ENCODE peak calls at places on chromosomes 6 and 20, in six cellular contexts. F is spleen, X is GM23338, J is K562, U is transverse colon, N is upper lobe of left lung. T is an unnamed sample.

GRCh38 chr6:155090166-155090565 is 95.1 kb downstream of the TIAM2 start:
- DNase-seq in F (no peak), X (no peak), J (no peak), U (no peak), N (no peak), T (no peak)

GRCh38 chr20:19498756-19499155 is 259.3 kb upstream of the RIN2 start:
- DNase-seq in F (no peak), X (no peak), J (no peak), U (no peak), N (no peak), T (no peak)

GRCh38 chr6:168600381-168600780 is 159.4 kb downstream of the SMOC2 start:
- DNase-seq in F (no peak), X (no peak), J (no peak), U (no peak), N (no peak), T (no peak)

GRCh38 chr6:53956804-53957203 is 154.4 kb upstream of the MLIP start:
- DNase-seq in F (no peak), X (no peak), J (no peak), U (no peak), N (no peak), T (no peak)

GRCh38 chr20:61176874-61177273 is 75.2 kb upstream of the CDH4 start:
- DNase-seq in F (no peak), X (no peak), J (no peak), U (no peak), N (no peak), T (no peak)

GRCh38 chr20:23164176-23164601 is 78.1 kb upstream of the CD93 start:
- DNase-seq in F (no peak), X (no peak), J (no peak), U (peak; percentile 71), N (no peak), T (peak; percentile 69)

GRCh38 chr6:106356382-106356781 is 4.1 kb upstream of the CRYBG1 start:
- DNase-seq in F (no peak), X (no peak), J (no peak), U (no peak), N (no peak), T (no peak)

GRCh38 chr6:109523478-109523877 is 40.5 kb upstream of the ZBTB24 start:
- DNase-seq in F (no peak), X (no peak), J (no peak), U (no peak), N (no peak), T (no peak)

GRCh38 chr6:93828553-93828952 is 409.2 kb upstream of the EPHA7 start:
- DNase-seq in F (no peak), X (peak; percentile 51), J (no peak), U (no peak), N (no peak), T (no peak)

GRCh38 chr6:65707134-65707826 is at the start of gene EYS:
- DNase-seq in F (no peak), X (peak; percentile 7), J (no peak), U (no peak), N (no peak), T (no peak)

GRCh38 chr6:1704711-1705110 is 95.0 kb downstream of the FOXC1 start:
- DNase-seq in F (no peak), X (no peak), J (no peak), U (no peak), N (no peak), T (no peak)

GRCh38 chr6:156848533-156848932 is 71.4 kb downstream of the ARID1B start:
- DNase-seq in F (no peak), X (no peak), J (no peak), U (no peak), N (no peak), T (no peak)

GRCh38 chr6:41536884-41537347 is 9.3 kb upstream of the FOXP4 start:
- DNase-seq in F (no peak), X (no peak), J (no peak), U (peak; percentile 82), N (peak; percentile 78), T (peak; percentile 93)

GRCh38 chr6:46993846-46994245 is 48.3 kb downstream of the ADGRF1 start:
- DNase-seq in F (no peak), X (no peak), J (no peak), U (no peak), N (no peak), T (no peak)

GRCh38 chr6:93894521-93894920 is 475.2 kb upstream of the EPHA7 start:
- DNase-seq in F (no peak), X (no peak), J (no peak), U (no peak), N (no peak), T (no peak)

GRCh38 chr6:137013031-137013430 is 31.7 kb downstream of the IL20RA start:
- DNase-seq in F (no peak), X (no peak), J (no peak), U (no peak), N (no peak), T (no peak)

GRCh38 chr6:41658551-41659069 is 20.3 kb downstream of the MDFI start:
- DNase-seq in F (peak; percentile 39), X (no peak), J (no peak), U (no peak), N (no peak), T (no peak)

GRCh38 chr6:11427827-11428245 is 109.7 kb upstream of the TMEM170B start:
- DNase-seq in F (no peak), X (no peak), J (no peak), U (no peak), N (no peak), T (no peak)

GRCh38 chr20:49297605-49298530 is 20.0 kb upstream of the ZNFX1 start:
- DNase-seq in F (no peak), X (peak; percentile 20), J (no peak), U (peak; percentile 11), N (peak; percentile 58), T (no peak)

GRCh38 chr20:33739493-33739892 is 7.7 kb downstream of the ZNF341 start:
- DNase-seq in F (no peak), X (no peak), J (no peak), U (no peak), N (no peak), T (no peak)

GRCh38 chr6:163986313-163986712 is 571.8 kb downstream of the QKI start:
- DNase-seq in F (no peak), X (no peak), J (no peak), U (no peak), N (no peak), T (no peak)

GRCh38 chr6:154343473-154344308 is 12.9 kb downstream of the IPCEF1 start:
- DNase-seq in F (no peak), X (peak; percentile 85), J (peak; percentile 23), U (peak; percentile 79), N (peak; percentile 87), T (peak; percentile 81)

GRCh38 chr20:63737940-63738686 is 1.5 kb upstream of the SLC2A4RG start:
- DNase-seq in F (peak; percentile 88), X (peak; percentile 38), J (peak; percentile 22), U (peak; percentile 52), N (no peak), T (no peak)

GRCh38 chr20:21513881-21514540 is at the start of gene NKX2-2:
- DNase-seq in F (no peak), X (peak; percentile 82), J (no peak), U (no peak), N (no peak), T (no peak)

GRCh38 chr6:100463685-100464161 is 998 bp downstream of the SIM1 start:
- DNase-seq in F (no peak), X (peak; percentile 65), J (no peak), U (no peak), N (no peak), T (no peak)

GRCh38 chr6:54267798-54268197 is 40.4 kb upstream of the TINAG start:
- DNase-seq in F (no peak), X (peak; percentile 81), J (peak; percentile 7), U (peak; percentile 19), N (peak; percentile 22), T (no peak)

GRCh38 chr6:53335224-53335994 is 13.3 kb downstream of the ELOVL5 start:
- DNase-seq in F (peak; percentile 87), X (peak; percentile 60), J (no peak), U (peak; percentile 70), N (peak; percentile 54), T (peak; percentile 40)

GRCh38 chr6:105388392-105388791 is 14.5 kb downstream of the PREP start:
- DNase-seq in F (no peak), X (no peak), J (no peak), U (no peak), N (no peak), T (no peak)

GRCh38 chr6:16059496-16059895 is 69.4 kb upstream of the MYLIP start:
- DNase-seq in F (no peak), X (peak; percentile 57), J (no peak), U (no peak), N (no peak), T (no peak)

GRCh38 chr6:29964904-29965872 is 22.9 kb downstream of the HLA-A start:
- DNase-seq in F (peak; percentile 92), X (peak; percentile 89), J (peak; percentile 76), U (peak; percentile 88), N (peak; percentile 95), T (peak; percentile 87)

GRCh38 chr6:69865126-69865525 is 1.2 kb upstream of the COL19A1 start:
- DNase-seq in F (no peak), X (no peak), J (no peak), U (no peak), N (no peak), T (no peak)

GRCh38 chr20:10853176-10853575 is 179.4 kb upstream of the JAG1 start:
- DNase-seq in F (no peak), X (no peak), J (no peak), U (no peak), N (no peak), T (no peak)

GRCh38 chr20:10855031-10855430 is 181.2 kb upstream of the JAG1 start:
- DNase-seq in F (no peak), X (no peak), J (no peak), U (no peak), N (no peak), T (no peak)

GRCh38 chr20:10857362-10858070 is 183.7 kb upstream of the JAG1 start:
- DNase-seq in F (no peak), X (no peak), J (no peak), U (peak; percentile 59), N (peak; percentile 42), T (no peak)

GRCh38 chr20:10856237-10856636 is 182.4 kb upstream of the JAG1 start:
- DNase-seq in F (no peak), X (no peak), J (no peak), U (peak; percentile 49), N (no peak), T (peak; percentile 27)

GRCh38 chr20:10855778-10856177 is 182.0 kb upstream of the JAG1 start:
- DNase-seq in F (no peak), X (no peak), J (no peak), U (no peak), N (no peak), T (no peak)
- H3K4me1 ChIP-seq in F (no peaks in the 10 kb centered on the region), X (no peaks in the 10 kb centered on the region), J (no peaks in the 10 kb centered on the region), U (peaks cover 25% of the 10 kb centered on the region), N (peaks cover 3% of the 10 kb centered on the region), T (peaks cover 32% of the 10 kb centered on the region)

GRCh38 chr6:79946773-79947190 is 571 bp downstream of the ELOVL4 start:
- DNase-seq in F (no peak), X (peak; percentile 49), J (no peak), U (no peak), N (no peak), T (no peak)
- H3K27ac ChIP-seq in F (no peak overlapping the region), X (no peak overlapping the region), J (no peak overlapping the region), U (peak overlapping the region; percentile 19), N (no peak overlapping the region), T (peak overlapping the region; percentile 47)

GRCh38 chr6:130965657-130966056 is 97.4 kb downstream of the EPB41L2 start:
- DNase-seq in F (no peak), X (no peak), J (no peak), U (no peak), N (no peak), T (no peak)
- TF ChIP-seq POLR2AphosphoS5 in F (no peak), X (no peak), J (no peak), U (no peak), N (no peak), T (no peak)

GRCh38 chr20:10672579-10673127 is 1.1 kb downstream of the JAG1 start:
- DNase-seq in F (peak; percentile 92), X (peak; percentile 64), J (peak; percentile 16), U (peak; percentile 75), N (peak; percentile 71), T (peak; percentile 71)
- H3K4me1 ChIP-seq in F (peaks cover 67% of the 10 kb centered on the region), X (peaks cover 44% of the 10 kb centered on the region), J (no peaks in the 10 kb centered on the region), U (peaks cover 33% of the 10 kb centered on the region), N (peaks cover 27% of the 10 kb centered on the region), T (peaks cover 50% of the 10 kb centered on the region)

T was measured in stomach.